ENCODE peak calls at places on chromosomes 2 and 18, in four cellular contexts. W is psoas muscle, T is MM.1S, E is tibial artery. O is an unnamed sample.

GRCh38 chr18:22250026-22250425 is 80.6 kb downstream of the GATA6 start:
- DNase-seq in E (no peak), T (no peak), W (no peak), O (no peak)

GRCh38 chr2:117536139-117536538 is 278.4 kb upstream of the DDX18 start:
- DNase-seq in T (no peak), W (no peak), E (no peak), O (no peak)

GRCh38 chr2:20424300-20425290 is 22.3 kb upstream of the RHOB start:
- DNase-seq in T (peak), W (peak), E (peak), O (peak)

GRCh38 chr2:156452971-156453370 is 16.8 kb downstream of the GPD2 start:
- DNase-seq in E (no peak), T (no peak), W (no peak), O (no peak)

GRCh38 chr2:85949280-85949679 is 60.5 kb upstream of the ST3GAL5 start:
- DNase-seq in W (no peak), T (no peak), E (peak), O (no peak)

GRCh38 chr18:78782951-78783563 is 196.6 kb upstream of the SALL3 start:
- DNase-seq in E (no peak), W (no peak), T (no peak), O (no peak)

GRCh38 chr2:225276207-225276606 is 123.3 kb upstream of the NYAP2 start:
- DNase-seq in T (peak), E (no peak), W (no peak), O (no peak)

GRCh38 chr18:8559612-8560011 is 49.6 kb upstream of the RAB12 start:
- DNase-seq in W (no peak), E (no peak), T (no peak), O (no peak)

GRCh38 chr2:15170068-15170775 is 390.9 kb downstream of the NBAS start:
- DNase-seq in T (no peak), E (no peak), W (no peak), O (no peak)

GRCh38 chr2:233125455-233126065 is 65.4 kb downstream of the INPP5D start:
- DNase-seq in W (no peak), E (no peak), T (no peak), O (no peak)

GRCh38 chr2:112728384-112729175 is 7.8 kb downstream of the NT5DC4 start:
- DNase-seq in W (no peak), E (no peak), T (no peak), O (no peak)

GRCh38 chr18:32280911-32281310 is 91.1 kb downstream of the MEP1B start:
- DNase-seq in W (no peak), T (no peak), E (no peak), O (no peak)

GRCh38 chr2:183868707-183869106 is 729.6 kb upstream of the ZNF804A start:
- DNase-seq in E (no peak), W (no peak), T (no peak), O (no peak)

GRCh38 chr2:222295368-222296041 is 3.3 kb downstream of the PAX3 start:
- DNase-seq in E (no peak), W (no peak), T (peak), O (no peak)

GRCh38 chr2:136351684-136352083 is 233.7 kb upstream of the CXCR4 start:
- DNase-seq in E (no peak), W (no peak), T (no peak), O (no peak)

GRCh38 chr18:79934311-79935097 is 16.9 kb downstream of the SLC66A2 start:
- DNase-seq in W (peak), E (peak), T (no peak), O (no peak)

GRCh38 chr2:140863713-140864112 is 1267.1 kb downstream of the LRP1B start:
- DNase-seq in E (no peak), W (no peak), T (peak), O (no peak)

GRCh38 chr2:179129574-179130238 is 79.8 kb upstream of the CCDC141 start:
- DNase-seq in T (peak), W (no peak), E (no peak), O (no peak)

GRCh38 chr18:10239138-10239537 is 215.3 kb upstream of the APCDD1 start:
- DNase-seq in W (no peak), T (no peak), E (peak), O (no peak)

GRCh38 chr2:128451084-128451483 is 132.4 kb upstream of the HS6ST1 start:
- DNase-seq in T (no peak), W (no peak), E (peak), O (no peak)

GRCh38 chr2:40369619-40370397 is 82.1 kb downstream of the SLC8A1 start:
- DNase-seq in E (no peak), W (no peak), T (no peak), O (no peak)

GRCh38 chr2:172448544-172449267 is 21.3 kb downstream of the ITGA6 start:
- DNase-seq in T (no peak), E (no peak), W (no peak), O (no peak)

GRCh38 chr2:160254363-160254762 is 54.3 kb upstream of the ITGB6 start:
- DNase-seq in E (no peak), T (no peak), W (no peak), O (no peak)

GRCh38 chr2:128732976-128733431 is 414.3 kb upstream of the HS6ST1 start:
- DNase-seq in W (no peak), E (peak), T (no peak), O (no peak)

GRCh38 chr2:15919716-15920444 is 20.5 kb upstream of the MYCN start:
- DNase-seq in E (no peak), W (no peak), T (no peak), O (no peak)

GRCh38 chr18:70243545-70243944 is 38.1 kb upstream of the RTTN start:
- DNase-seq in E (no peak), T (no peak), W (no peak), O (no peak)

GRCh38 chr2:113920996-113921395 is 31.1 kb downstream of the ACTR3 start:
- DNase-seq in W (no peak), E (no peak), T (no peak), O (no peak)

GRCh38 chr2:111121028-111121872 is 536 bp downstream of the BCL2L11 start:
- DNase-seq in T (peak), E (peak), W (peak), O (peak)

GRCh38 chr2:43230481-43230880 is 4.1 kb upstream of the ZFP36L2 start:
- DNase-seq in T (no peak), E (no peak), W (no peak), O (no peak)
- TF ChIP-seq CTCF in T (no peak), E (no peak), W (no peak), O (no peak)

GRCh38 chr2:64325852-64326577 is 127.9 kb upstream of the LGALSL start:
- DNase-seq in T (peak), E (no peak), W (no peak), O (no peak)

GRCh38 chr2:64325477-64325851 is 128.5 kb upstream of the LGALSL start:
- DNase-seq in T (no peak), E (no peak), W (no peak), O (no peak)

GRCh38 chr2:64327129-64327509 is 126.8 kb upstream of the LGALSL start:
- DNase-seq in W (no peak), E (no peak), T (no peak), O (no peak)

GRCh38 chr2:64327510-64328414 is 126.2 kb upstream of the LGALSL start:
- DNase-seq in T (peak), W (peak), E (peak), O (peak)

DNA sequence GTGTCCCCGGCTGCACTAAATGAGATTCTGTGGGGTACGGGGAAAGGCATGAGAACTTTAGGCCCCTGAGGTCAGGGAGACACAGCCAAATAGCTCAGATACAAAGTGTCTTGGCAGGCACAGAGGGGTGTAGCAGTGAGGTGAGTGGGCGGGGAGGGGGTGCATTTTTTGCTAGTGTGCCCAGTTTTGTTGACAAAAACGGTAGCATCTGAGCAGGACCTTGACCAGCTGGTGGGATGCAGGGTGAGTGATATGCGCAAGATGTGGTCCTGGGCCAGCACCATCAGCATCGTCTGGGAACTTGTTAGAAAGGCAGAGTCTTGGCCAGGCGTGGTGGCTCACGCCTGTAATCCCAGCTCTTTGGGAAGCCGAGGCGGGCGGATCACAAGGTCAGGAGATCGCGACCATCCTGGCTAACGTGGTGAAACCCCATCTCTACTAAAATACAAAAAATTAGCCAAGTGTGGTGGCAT is 127.3 kb upstream of the LGALSL start:
- DNase-seq in T (no peak), E (no peak), W (no peak), O (no peak)
- H3K27ac ChIP-seq in T (peak), E (no peak), W (no peak), O (no peak)

DNA sequence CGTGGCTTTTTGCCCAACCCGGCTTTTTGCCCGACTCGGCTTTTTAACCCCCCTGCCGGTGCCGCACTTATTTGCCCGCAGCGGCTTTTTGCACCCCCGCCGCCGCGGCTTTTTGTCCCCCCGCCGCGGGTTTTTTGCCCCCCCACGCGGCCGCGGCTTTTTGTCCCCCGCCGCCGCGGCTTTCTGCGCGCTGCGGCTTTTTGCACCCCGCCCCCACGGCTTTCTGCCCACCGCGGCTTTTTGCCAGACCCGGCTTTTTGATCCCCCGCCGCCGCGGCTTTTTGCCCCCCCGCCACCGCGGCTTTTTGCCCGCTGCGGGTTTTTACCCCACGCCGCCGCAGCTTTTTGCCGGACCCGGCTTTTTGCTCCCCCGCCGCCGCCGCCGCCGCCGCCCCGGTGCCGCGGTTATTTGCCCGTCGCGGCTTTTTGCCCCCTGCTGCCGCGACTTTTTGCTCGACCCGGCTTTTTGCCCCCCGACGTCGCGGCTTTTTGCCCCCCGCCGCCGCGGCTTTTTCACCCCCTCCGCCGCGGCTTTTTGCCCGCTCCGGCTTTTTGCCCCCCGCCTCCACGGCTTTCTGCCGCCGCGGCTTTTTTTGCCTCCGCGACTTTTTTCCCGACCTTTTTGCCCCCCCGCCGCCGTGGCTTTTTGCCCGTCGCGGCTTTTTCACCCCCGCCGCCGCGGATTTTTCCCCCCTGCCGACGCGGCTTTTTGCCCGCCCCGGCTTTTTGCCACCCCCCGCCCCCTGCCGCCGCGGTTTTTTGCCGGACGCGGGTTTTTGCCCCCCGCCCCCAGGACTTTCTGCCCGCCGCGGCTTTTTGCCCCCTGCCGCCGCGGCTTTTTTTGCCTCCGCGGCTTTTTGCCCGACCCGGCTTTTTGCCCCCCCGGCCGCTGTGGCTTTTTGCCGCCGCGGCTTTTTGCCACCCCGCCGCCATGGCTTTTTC is 2786.5 kb downstream of the RPIA start:
- DNase-seq in T (no peak), W (peak), E (no peak), O (peak)
- H3K4me3 ChIP-seq in T (peak), W (peak), E (peak), O (peak)

DNA sequence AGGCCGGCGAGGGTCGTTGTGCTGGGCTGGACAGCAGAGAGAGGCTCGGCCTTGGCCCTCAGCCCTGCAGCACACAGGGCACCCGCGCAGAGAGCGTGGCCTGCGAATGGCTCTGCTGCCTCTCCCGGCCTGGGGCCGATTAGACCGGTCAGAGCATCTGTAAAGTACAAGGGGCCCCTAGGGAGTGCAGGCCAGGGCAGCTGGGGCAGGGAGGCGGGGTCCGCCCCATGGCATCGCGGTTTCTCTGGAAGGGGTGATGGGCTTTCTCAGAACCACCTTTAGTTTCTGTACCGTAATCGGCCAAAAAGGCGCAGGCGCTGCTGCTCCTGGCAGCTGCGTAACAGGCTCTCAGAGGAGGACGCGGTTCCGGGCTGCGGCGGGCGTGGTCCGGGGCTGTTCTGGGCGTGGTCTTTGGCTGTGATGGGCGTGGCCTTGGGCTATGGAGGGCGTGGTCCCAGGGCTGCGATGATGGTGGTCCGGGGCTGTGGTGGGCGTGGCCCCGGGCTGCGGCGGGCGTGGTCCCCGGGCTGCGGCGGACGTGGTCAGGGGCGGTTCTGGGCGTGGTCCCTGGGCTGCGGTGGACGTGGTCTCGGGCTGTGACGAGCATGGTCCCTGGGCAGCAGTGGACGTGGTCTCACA is 1.5 kb upstream of the GPR148 start:
- DNase-seq in T (peak), W (peak), E (peak), O (peak)
- TF ChIP-seq CTCF in T (peak), W (no peak), E (no peak), O (no peak)

DNA sequence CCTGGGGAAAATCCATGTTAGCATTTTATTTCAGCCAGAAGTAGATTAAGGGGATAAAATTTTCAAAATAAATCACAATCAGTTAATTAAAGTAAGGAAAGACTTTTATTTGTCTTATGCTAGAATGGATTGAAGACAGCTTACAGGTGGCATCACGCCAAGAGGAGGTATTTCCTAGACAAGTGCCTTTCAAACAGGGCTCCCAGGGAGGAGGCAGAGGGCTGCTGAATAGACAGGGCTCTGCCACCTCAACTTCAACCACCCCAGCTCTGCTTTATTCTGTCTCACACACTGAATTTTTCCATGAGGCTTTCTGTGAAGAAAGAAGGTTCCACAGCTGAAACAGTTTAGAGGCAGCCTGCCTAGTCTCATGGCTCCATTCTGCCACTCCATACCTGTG is 12.1 kb downstream of the CCDC68 start:
- DNase-seq in T (no peak), E (no peak), W (no peak), O (peak)
- H3K27ac ChIP-seq in T (no peak), E (no peak), W (no peak), O (no peak)

GRCh38 chr2:205483122-205483521 is 199.2 kb upstream of the NRP2 start:
- DNase-seq in E (no peak), W (no peak), T (no peak), O (no peak)
- H3K4me3 ChIP-seq in E (no peak), W (no peak), T (no peak), O (no peak)

GRCh38 chr2:184927040-184927439 is 328.7 kb downstream of the ZNF804A start:
- DNase-seq in W (no peak), T (no peak), E (no peak), O (no peak)
- TF ChIP-seq CTCF in W (no peak), T (no peak), E (no peak), O (no peak)

GRCh38 chr2:47049502-47049901 is 105.6 kb downstream of the STPG4 start:
- DNase-seq in W (no peak), E (no peak), T (no peak), O (no peak)

GRCh38 chr2:47048801-47049480 is 106.2 kb downstream of the STPG4 start:
- DNase-seq in E (no peak), W (no peak), T (no peak), O (peak)

GRCh38 chr2:47050762-47051161 is 104.3 kb downstream of the STPG4 start:
- DNase-seq in T (no peak), E (no peak), W (no peak), O (peak)

GRCh38 chr2:47051562-47051961 is 103.5 kb downstream of the STPG4 start:
- DNase-seq in W (no peak), T (no peak), E (no peak), O (no peak)

DNA sequence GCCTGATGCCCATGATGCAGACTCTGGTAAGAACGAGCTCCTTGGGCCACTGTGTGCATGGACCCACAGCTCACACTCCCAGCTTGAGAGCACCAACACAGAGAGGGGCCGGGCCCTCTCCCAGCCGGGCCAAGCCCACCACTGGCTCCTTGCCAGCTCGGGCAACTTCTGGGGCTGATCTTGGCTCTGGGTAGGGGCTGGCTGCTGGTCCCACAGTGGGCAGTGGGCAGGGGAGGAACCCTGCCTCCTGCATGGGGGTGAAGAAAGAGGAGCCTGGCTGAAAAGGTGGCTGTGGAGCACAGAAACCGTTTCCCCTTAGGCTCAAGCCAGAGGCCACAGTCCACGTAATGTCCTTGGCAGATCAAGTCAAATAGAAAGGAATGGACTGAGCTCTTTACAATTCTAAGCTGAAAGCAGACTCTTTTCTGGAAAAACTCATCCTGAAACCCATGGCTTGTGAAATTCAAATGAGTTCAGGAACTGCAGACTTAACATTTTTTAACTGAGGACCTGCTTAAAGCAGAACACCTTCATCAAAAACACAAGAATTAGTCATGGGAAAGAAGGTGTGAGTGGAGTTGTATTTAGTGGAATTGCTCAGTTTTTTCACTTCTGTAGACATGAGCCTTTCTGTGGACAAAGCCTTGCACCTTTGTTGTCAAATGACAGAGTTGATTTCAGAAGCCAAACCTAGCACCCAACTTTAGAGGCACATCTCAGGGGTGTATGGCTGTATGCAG is 104.9 kb downstream of the STPG4 start:
- DNase-seq in W (no peak), T (no peak), E (no peak), O (no peak)
- H3K27ac ChIP-seq in W (peak), T (no peak), E (peak), O (peak)

GRCh38 chr18:77249583-77250500 is at the start of gene GALR1:
- DNase-seq in T (no peak), W (no peak), E (no peak), O (no peak)
- H3K4me3 ChIP-seq in T (no peak), W (peak), E (peak), O (peak)

O was measured in heart right ventricle.